ENCODE peak calls at places on chromosomes 12 and 14, in seven cellular contexts. Y is substantia nigra; L is body of pancreas; K is endothelial cell of umbilical vein; T is H9; A is heart left ventricle; N is CD4-positive, alpha-beta memory T cell. F is an unnamed sample.

GRCh38 chr14:103696027-103696402 is 19.2 kb downstream of the XRCC3 start:
- DNase-seq in K (no peak), L (peak; percentile 8), N (no peak), T (no peak), Y (no peak), A (no peak), F (no peak)

GRCh38 chr12:18690653-18691052 is 47.2 kb downstream of the PLCZ1 start:
- DNase-seq in N (no peak), K (no peak), Y (no peak), A (no peak), T (no peak), L (no peak), F (peak; percentile 100)

GRCh38 chr12:119206348-119207075 is 27.8 kb downstream of the HSPB8 start:
- DNase-seq in Y (no peak), L (no peak), T (peak; percentile 55), A (no peak), K (no peak), N (no peak), F (no peak)

GRCh38 chr12:118439068-118439467 is 62.7 kb downstream of the SUDS3 start:
- DNase-seq in K (no peak), N (no peak), L (no peak), T (no peak), Y (no peak), A (no peak), F (no peak)

GRCh38 chr12:12719496-12719895 is 2.3 kb downstream of the CDKN1B start:
- DNase-seq in L (no peak), N (no peak), A (no peak), Y (no peak), K (peak; percentile 68), T (no peak), F (no peak)

GRCh38 chr14:89466939-89467338 is 49.9 kb upstream of the FOXN3 start:
- DNase-seq in K (no peak), T (no peak), N (no peak), A (no peak), L (no peak), Y (no peak), F (peak; percentile 37)

GRCh38 chr12:102480401-102480800 is at the start of gene IGF1:
- DNase-seq in T (no peak), K (peak; percentile 82), N (no peak), L (no peak), A (no peak), Y (no peak), F (no peak)

GRCh38 chr12:68647507-68647906 is 36.8 kb downstream of the RAP1B start:
- DNase-seq in K (no peak), L (no peak), N (no peak), Y (no peak), T (no peak), A (no peak), F (no peak)

GRCh38 chr12:46214668-46215429 is 54.0 kb downstream of the SLC38A1 start:
- DNase-seq in A (no peak), T (no peak), K (no peak), Y (no peak), L (no peak), N (peak; percentile 97), F (no peak)

GRCh38 chr12:40238221-40238902 is 13.6 kb downstream of the LRRK2 start:
- DNase-seq in T (no peak), Y (no peak), A (no peak), L (no peak), N (no peak), K (no peak), F (no peak)

GRCh38 chr14:100827751-100828447 is 2.0 kb downstream of the MEG3 start:
- DNase-seq in K (peak; percentile 72), N (no peak), T (no peak), Y (no peak), A (no peak), L (peak; percentile 36), F (no peak)

GRCh38 chr12:110934093-110934852 is 13.9 kb upstream of the MYL2 start:
- DNase-seq in L (no peak), A (no peak), K (no peak), N (no peak), T (peak; percentile 82), Y (no peak), F (peak; percentile 72)

GRCh38 chr14:80959448-80960006 is 4.1 kb downstream of the TSHR start:
- DNase-seq in A (no peak), Y (no peak), K (no peak), N (peak; percentile 78), T (no peak), L (no peak), F (no peak)

GRCh38 chr14:102891111-102891510 is 31.4 kb upstream of the AMN start:
- DNase-seq in N (no peak), K (no peak), A (no peak), Y (no peak), L (no peak), T (no peak), F (no peak)

GRCh38 chr12:607541-608001 is 55.7 kb downstream of the NINJ2 start:
- DNase-seq in N (no peak), L (peak; percentile 30), K (peak; percentile 88), A (peak; percentile 87), Y (no peak), T (peak; percentile 61), F (peak; percentile 92)

GRCh38 chr12:19298837-19299605 is 140.3 kb upstream of the AEBP2 start:
- DNase-seq in A (no peak), N (no peak), L (no peak), Y (no peak), K (no peak), T (no peak), F (peak; percentile 35)

GRCh38 chr12:120892265-120892664 is 11.9 kb downstream of the SPPL3 start:
- DNase-seq in T (no peak), L (no peak), A (no peak), N (no peak), K (peak; percentile 33), Y (no peak), F (no peak)

GRCh38 chr14:54219281-54220121 is 177.3 kb upstream of the CDKN3 start:
- DNase-seq in N (no peak), T (peak; percentile 63), A (no peak), K (no peak), Y (no peak), L (no peak), F (no peak)

GRCh38 chr14:92224348-92224954 is 98.5 kb upstream of the SLC24A4 start:
- DNase-seq in A (no peak), L (no peak), K (no peak), T (no peak), Y (no peak), N (no peak), F (no peak)

GRCh38 chr12:113413488-113413939 is 8.7 kb upstream of the SDSL start:
- DNase-seq in T (no peak), A (no peak), K (no peak), Y (no peak), N (no peak), L (no peak), F (no peak)

GRCh38 chr12:132481345-132481744 is 8.6 kb upstream of the FBRSL1 start:
- DNase-seq in N (no peak), T (no peak), L (no peak), A (no peak), K (no peak), Y (no peak), F (no peak)

GRCh38 chr12:25924535-25925001 is 33.9 kb upstream of the RASSF8 start:
- DNase-seq in K (peak; percentile 93), Y (no peak), N (no peak), T (no peak), L (no peak), A (no peak), F (peak; percentile 85)

GRCh38 chr12:24630446-24630845 is 318.5 kb downstream of the BCAT1 start:
- DNase-seq in Y (no peak), T (no peak), K (no peak), A (no peak), N (no peak), L (no peak), F (no peak)

GRCh38 chr12:91923864-91924263 is 221.8 kb downstream of the BTG1 start:
- DNase-seq in L (no peak), Y (no peak), T (no peak), N (no peak), A (no peak), K (no peak), F (no peak)

GRCh38 chr12:58148405-58148804 is 207.0 kb downstream of the ATP23 start:
- DNase-seq in T (no peak), Y (no peak), L (no peak), N (no peak), A (no peak), K (peak; percentile 94), F (peak; percentile 57)

GRCh38 chr12:6268484-6269157 is 41.9 kb upstream of the PLEKHG6 start:
- DNase-seq in N (no peak), K (no peak), L (peak; percentile 31), A (no peak), Y (no peak), T (no peak), F (no peak)

GRCh38 chr12:6272300-6273208 is 37.9 kb upstream of the PLEKHG6 start:
- DNase-seq in A (no peak), L (no peak), K (no peak), N (no peak), T (no peak), Y (no peak), F (peak; percentile 99)

GRCh38 chr12:6267007-6267721 is 43.3 kb upstream of the PLEKHG6 start:
- DNase-seq in L (no peak), T (no peak), K (no peak), A (no peak), Y (no peak), N (no peak), F (no peak)

GRCh38 chr12:6271281-6271680 is 39.2 kb upstream of the PLEKHG6 start:
- DNase-seq in K (no peak), A (no peak), L (no peak), Y (no peak), T (no peak), N (no peak), F (no peak)

DNA sequence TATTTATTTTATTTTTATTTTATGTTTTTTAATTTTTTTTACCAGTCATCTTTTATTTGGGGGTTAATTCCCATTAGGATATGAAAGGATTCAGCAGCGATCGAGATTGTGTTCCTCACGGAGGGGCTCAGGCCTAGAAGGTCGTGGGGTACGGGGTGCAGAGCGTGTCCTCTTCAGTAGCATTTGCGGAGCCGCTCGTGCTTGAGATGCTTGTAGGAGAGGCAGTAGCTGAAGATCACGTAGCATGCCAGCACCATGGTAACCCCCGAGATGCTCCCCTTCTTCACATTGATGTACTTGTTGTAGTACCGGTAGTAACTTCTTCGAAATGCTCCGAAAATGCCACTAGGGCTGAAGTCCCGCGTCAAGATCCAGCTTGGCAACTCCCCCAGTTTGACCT is 40.5 kb upstream of the PLEKHG6 start:
- DNase-seq in K (no peak), T (no peak), L (no peak), Y (no peak), N (no peak), A (no peak), F (no peak)
- H3K27ac ChIP-seq in K (no peak overlapping the region), T (no peak overlapping the region), L (no peak overlapping the region), Y (no peak overlapping the region), N (no peak overlapping the region), A (no peak overlapping the region), F (no peak overlapping the region)

GRCh38 chr14:30648471-30648870 is 26.4 kb downstream of the SCFD1 start:
- DNase-seq in L (no peak), T (no peak), A (no peak), K (no peak), N (no peak), Y (no peak), F (no peak)
- H3K27ac ChIP-seq in L (no peak overlapping the region), T (no peak overlapping the region), A (no peak overlapping the region), K (no peak overlapping the region), N (no peak overlapping the region), Y (no peak overlapping the region), F (no peak overlapping the region)

GRCh38 chr12:54421873-54422250 is 2.8 kb upstream of the ITGA5 start:
- DNase-seq in L (no peak), T (no peak), K (peak; percentile 60), N (no peak), Y (no peak), A (no peak), F (no peak)
- H3K27ac ChIP-seq in L (no peak overlapping the region), T (no peak overlapping the region), K (peak overlapping the region; percentile 79), N (no peak overlapping the region), Y (no peak overlapping the region), A (peak overlapping the region; percentile 76), F (no peak overlapping the region)

GRCh38 chr14:70600382-70601157 is at the start of gene MED6:
- DNase-seq in L (peak; percentile 94), K (peak; percentile 91), Y (peak; percentile 77), T (peak; percentile 95), A (peak; percentile 94), N (peak; percentile 95), F (peak; percentile 60)
- H3K27ac ChIP-seq in L (peak within 1 kb of the TSS; percentile 40), K (peak within 1 kb of the TSS; percentile 78), Y (peak within 1 kb of the TSS; percentile 35), T (no peak within 1 kb of the TSS), A (peak within 1 kb of the TSS; percentile 64), N (peak within 1 kb of the TSS; percentile 77), F (peak within 1 kb of the TSS; percentile 84)

F was measured in foreskin keratinocyte.